ENCODE peak calls at places on chromosomes 12 and 14, in nine cellular contexts. X is aorta, H is iPS DF 6.9, Y is psoas muscle, T is mesendoderm, C is stomach, G is bronchial epithelial cell, O is SK-N-SH, L is endothelial cell of umbilical vein. Q is an unnamed sample. For H3K27me3, the result is how much of the 10 kb centered on the place peaks cover.

GRCh38 chr12:115451785-115452736 is 768.1 kb upstream of the TBX3 start:
- DNase-seq in X (no peak), H (no peak), Y (peak), T (peak), C (peak), G (no peak), O (peak), L (no peak), Q (no peak)

GRCh38 chr14:81394739-81395138 is 5.4 kb downstream of the STON2 start:
- DNase-seq in X (no peak), H (no peak), Y (no peak), T (no peak), C (no peak), G (no peak), O (no peak), L (no peak), Q (no peak)

GRCh38 chr14:80946187-80946586 is 4.6 kb upstream of the CEP128 start:
- DNase-seq in X (no peak), H (no peak), Y (no peak), T (no peak), C (no peak), G (peak), O (no peak), L (no peak), Q (no peak)

GRCh38 chr14:99378782-99379214 is 101.9 kb downstream of the SETD3 start:
- DNase-seq in X (peak), H (no peak), Y (no peak), T (no peak), C (no peak), G (peak), O (no peak), L (no peak), Q (no peak)

GRCh38 chr14:89241265-89241664 is 175.8 kb downstream of the FOXN3 start:
- DNase-seq in X (no peak), H (no peak), Y (no peak), T (no peak), C (no peak), G (no peak), O (no peak), L (no peak), Q (no peak)

GRCh38 chr14:54637270-54637669 is 70.3 kb downstream of the SAMD4A start:
- DNase-seq in X (no peak), H (no peak), Y (no peak), T (no peak), C (no peak), G (no peak), O (no peak), L (no peak), Q (no peak)

GRCh38 chr12:13135336-13136178 is 32.1 kb upstream of the GSG1 start:
- DNase-seq in X (peak), H (no peak), Y (peak), T (peak), C (peak), G (peak), O (no peak), L (peak), Q (peak)

GRCh38 chr14:61525293-61526011 is 169.9 kb upstream of the HIF1A start:
- DNase-seq in X (peak), H (no peak), Y (peak), T (peak), C (peak), G (peak), O (no peak), L (peak), Q (peak)

GRCh38 chr14:60133487-60133886 is 31.7 kb downstream of the DHRS7 start:
- DNase-seq in X (no peak), H (no peak), Y (no peak), T (no peak), C (no peak), G (peak), O (no peak), L (no peak), Q (no peak)

GRCh38 chr14:54674342-54674741 is 107.4 kb downstream of the SAMD4A start:
- DNase-seq in X (no peak), H (no peak), Y (no peak), T (no peak), C (no peak), G (no peak), O (no peak), L (no peak), Q (no peak)

GRCh38 chr12:104598342-104599271 is 141.9 kb downstream of the CHST11 start:
- DNase-seq in X (no peak), H (no peak), Y (no peak), T (no peak), C (peak), G (no peak), O (no peak), L (peak), Q (no peak)

GRCh38 chr12:76026643-76027063 is 4.9 kb downstream of the PHLDA1 start:
- DNase-seq in X (no peak), H (no peak), Y (no peak), T (no peak), C (no peak), G (peak), O (no peak), L (peak), Q (no peak)

GRCh38 chr12:125685885-125686284 is 620.6 kb downstream of the AACS start:
- DNase-seq in X (no peak), H (no peak), Y (no peak), T (no peak), C (no peak), G (no peak), O (no peak), L (no peak), Q (no peak)

GRCh38 chr14:63964063-63964462 is 111.3 kb downstream of the SYNE2 start:
- DNase-seq in X (no peak), H (no peak), Y (no peak), T (no peak), C (no peak), G (no peak), O (no peak), L (no peak), Q (no peak)

GRCh38 chr14:101991336-101991735 is 27.0 kb downstream of the DYNC1H1 start:
- DNase-seq in X (no peak), H (no peak), Y (no peak), T (no peak), C (no peak), G (no peak), O (no peak), L (no peak), Q (no peak)

GRCh38 chr12:74334770-74335169 is 202.9 kb upstream of the ATXN7L3B start:
- DNase-seq in X (no peak), H (no peak), Y (no peak), T (no peak), C (no peak), G (peak), O (no peak), L (peak), Q (no peak)

GRCh38 chr12:120901818-120902217 is 2.3 kb downstream of the SPPL3 start:
- DNase-seq in X (no peak), H (no peak), Y (no peak), T (no peak), C (no peak), G (no peak), O (no peak), L (no peak), Q (no peak)

GRCh38 chr14:88168498-88169165 is 154.4 kb downstream of the KCNK10 start:
- DNase-seq in X (no peak), H (peak), Y (no peak), T (peak), C (peak), G (peak), O (peak), L (peak), Q (no peak)

GRCh38 chr12:98644433-98644711 is 216 bp downstream of the IKBIP start:
- DNase-seq in X (no peak), H (no peak), Y (no peak), T (no peak), C (peak), G (peak), O (no peak), L (no peak), Q (no peak)

GRCh38 chr14:77615231-77616132 is 955 bp downstream of the SPTLC2 start:
- DNase-seq in X (no peak), H (no peak), Y (no peak), T (peak), C (no peak), G (peak), O (peak), L (peak), Q (no peak)

GRCh38 chr12:123384318-123384993 is 524 bp downstream of the KMT5A start:
- DNase-seq in X (no peak), H (no peak), Y (no peak), T (peak), C (no peak), G (no peak), O (peak), L (peak), Q (no peak)

GRCh38 chr14:42541535-42542001 is 934.9 kb downstream of the LRFN5 start:
- DNase-seq in X (no peak), H (no peak), Y (no peak), T (no peak), C (no peak), G (no peak), O (no peak), L (no peak), Q (no peak)

GRCh38 chr12:84911331-84912190 is 1.0 kb downstream of the SLC6A15 start:
- DNase-seq in X (peak), H (peak), Y (no peak), T (peak), C (no peak), G (peak), O (peak), L (peak), Q (peak)

GRCh38 chr12:48863296-48863695 is 2.4 kb downstream of the RND1 start:
- DNase-seq in X (no peak), H (no peak), Y (no peak), T (no peak), C (no peak), G (no peak), O (no peak), L (no peak), Q (no peak)

DNA sequence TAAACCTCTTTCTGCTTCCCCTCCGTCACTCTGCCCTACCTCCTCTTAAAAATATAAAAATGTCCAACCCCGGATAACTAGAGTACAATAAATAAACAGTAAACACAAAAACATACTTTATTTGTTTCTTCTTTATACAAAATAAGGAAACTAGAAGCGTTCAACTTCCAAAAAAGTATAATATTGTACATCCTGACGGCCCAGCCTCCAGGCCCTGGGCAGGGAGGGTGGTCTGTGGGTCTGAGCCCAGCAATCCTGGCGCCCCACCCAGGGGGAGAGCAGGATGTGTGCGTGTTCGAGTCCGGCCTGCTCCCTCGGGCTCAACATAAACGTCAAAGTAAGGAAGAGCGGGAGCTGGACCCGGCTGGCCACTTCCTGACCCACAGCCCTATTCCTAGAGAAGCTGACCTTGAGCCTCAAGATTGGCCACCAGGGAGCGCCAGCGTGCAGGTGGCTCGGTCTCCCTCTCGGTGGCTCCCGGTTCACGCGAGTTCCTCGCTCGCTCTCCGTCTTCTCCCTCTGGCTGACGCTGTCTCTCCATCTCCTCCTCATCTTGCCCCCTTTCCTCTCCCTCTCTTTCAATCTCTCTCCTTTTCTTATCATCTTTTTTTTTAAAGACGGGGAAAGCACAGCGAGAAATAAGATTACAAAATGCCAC is 9.4 kb downstream of the LHX5 start:
- DNase-seq in X (peak), H (no peak), Y (peak), T (peak), C (peak), G (peak), O (peak), L (peak), Q (peak)
- H3K4me3 ChIP-seq in X (peak), H (no peak), Y (peak), T (no peak), C (peak), G (no peak), O (peak), L (no peak), Q (peak)

GRCh38 chr14:22491683-22492483 is 97.1 kb downstream of the DAD1 start:
- DNase-seq in X (no peak), H (no peak), Y (no peak), T (no peak), C (no peak), G (no peak), O (no peak), L (no peak), Q (no peak)

GRCh38 chr14:22492601-22493000 is 96.4 kb downstream of the DAD1 start:
- DNase-seq in X (no peak), H (no peak), Y (no peak), T (no peak), C (no peak), G (no peak), O (no peak), L (no peak), Q (no peak)

GRCh38 chr14:22494486-22495135 is 94.4 kb downstream of the DAD1 start:
- DNase-seq in X (no peak), H (no peak), Y (no peak), T (no peak), C (no peak), G (no peak), O (no peak), L (no peak), Q (no peak)

GRCh38 chr14:22493143-22493542 is 95.9 kb downstream of the DAD1 start:
- DNase-seq in X (no peak), H (no peak), Y (no peak), T (no peak), C (no peak), G (no peak), O (no peak), L (no peak), Q (no peak)

DNA sequence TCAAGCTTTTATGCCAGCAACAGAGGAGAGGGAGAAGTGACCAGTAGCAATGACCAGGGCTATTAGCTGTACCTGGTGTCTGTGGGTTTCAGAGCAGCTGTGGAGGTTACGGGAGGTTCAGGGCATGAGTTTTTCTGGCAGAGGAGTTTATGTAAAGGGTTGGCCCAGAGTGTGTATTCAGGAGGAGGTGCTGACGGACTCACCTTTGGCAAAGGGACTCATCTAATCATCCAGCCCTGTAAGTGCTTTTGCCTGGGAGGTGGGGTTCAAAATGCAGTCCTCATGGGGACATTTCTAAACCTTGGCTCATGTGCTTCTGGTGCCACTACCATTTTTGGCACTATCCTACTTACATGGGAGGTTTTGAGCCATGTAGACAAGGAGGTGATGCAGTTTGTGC is 95.3 kb downstream of the DAD1 start:
- DNase-seq in X (no peak), H (no peak), Y (no peak), T (no peak), C (no peak), G (no peak), O (no peak), L (no peak), Q (no peak)
- H3K27me3 ChIP-seq in X (under half), H (under half), Y (under half), T (under half), C (under half), G (under half), O (under half), L (under half), Q (under half)

GRCh38 chr12:92597997-92598396 is 104.8 kb upstream of the PLEKHG7 start:
- DNase-seq in X (no peak), H (no peak), Y (no peak), T (no peak), C (no peak), G (peak), O (no peak), L (no peak), Q (no peak)

GRCh38 chr12:92595663-92596062 is 107.1 kb upstream of the PLEKHG7 start:
- DNase-seq in X (no peak), H (no peak), Y (no peak), T (no peak), C (no peak), G (peak), O (no peak), L (no peak), Q (no peak)

GRCh38 chr12:92597118-92597517 is 105.7 kb upstream of the PLEKHG7 start:
- DNase-seq in X (no peak), H (no peak), Y (no peak), T (no peak), C (no peak), G (peak), O (no peak), L (no peak), Q (no peak)

GRCh38 chr12:92593734-92594402 is 108.9 kb upstream of the PLEKHG7 start:
- DNase-seq in X (no peak), H (no peak), Y (peak), T (peak), C (peak), G (peak), O (no peak), L (peak), Q (peak)

GRCh38 chr12:92596388-92596787 is 106.4 kb upstream of the PLEKHG7 start:
- DNase-seq in X (no peak), H (no peak), Y (no peak), T (no peak), C (no peak), G (peak), O (no peak), L (no peak), Q (no peak)
- H3K4me3 ChIP-seq in X (no peak), H (no peak), Y (no peak), T (no peak), C (no peak), G (no peak), O (no peak), L (no peak), Q (no peak)

GRCh38 chr12:117968826-117969659 is at the start of gene KSR2:
- DNase-seq in X (no peak), H (peak), Y (peak), T (peak), C (peak), G (peak), O (peak), L (peak), Q (peak)
- H3K27me3 ChIP-seq in X (under half), H (under half), Y (under half), T (under half), C (under half), G (under half), O (under half), L (under half), Q (under half)

Q was measured in dorsolateral prefrontal cortex.